ENCODE peak calls at places on chromosomes 13 and 19, in seven cellular contexts. D is midbrain, X is substantia nigra, V is NB4, E is B cell, T is WTC11, O is Daoy. K is an unnamed sample.
A peak's percentile ranks its signal among the peaks of the same experiment; 100 is the strongest.

GRCh38 chr19:677201-677600 is 1.0 kb downstream of the FSTL3 start:
- DNase-seq in O (peak; percentile 95), V (no peak), T (no peak), X (no peak), E (no peak), D (no peak), K (no peak)

GRCh38 chr13:113656015-113656588 is 1.9 kb downstream of the ATP4B start:
- DNase-seq in X (no peak), E (no peak), O (no peak), D (no peak), T (peak; percentile 6), V (no peak), K (no peak)

GRCh38 chr19:46515879-46516350 is 20.2 kb upstream of the PNMA8B start:
- DNase-seq in D (peak; percentile 6), E (no peak), X (no peak), V (peak; percentile 80), T (no peak), O (peak; percentile 35), K (peak; percentile 63)

GRCh38 chr13:46686171-46686570 is 110.8 kb downstream of the ESD start:
- DNase-seq in O (no peak), E (no peak), D (no peak), V (no peak), X (no peak), T (no peak), K (no peak)

GRCh38 chr13:113831061-113831460 is 32.8 kb downstream of the GAS6 start:
- DNase-seq in E (no peak), V (no peak), T (no peak), D (no peak), X (no peak), O (no peak), K (no peak)

GRCh38 chr19:45440259-45440638 is 16.5 kb upstream of the ERCC1 start:
- DNase-seq in E (no peak), T (no peak), V (no peak), O (no peak), D (no peak), X (no peak), K (no peak)

GRCh38 chr13:97109256-97109655 is 112.9 kb upstream of the MBNL2 start:
- DNase-seq in D (no peak), T (no peak), V (no peak), O (no peak), E (no peak), X (no peak), K (no peak)

GRCh38 chr19:56404705-56405056 is 549 bp downstream of the ZNF583 start:
- DNase-seq in X (no peak), D (no peak), O (no peak), V (no peak), E (no peak), T (no peak), K (no peak)

GRCh38 chr19:34508540-34508939 is 27.0 kb downstream of the WTIP start:
- DNase-seq in X (no peak), T (no peak), V (no peak), E (no peak), O (no peak), D (no peak), K (no peak)

GRCh38 chr19:50563597-50563996 is 4.6 kb downstream of the LRRC4B start:
- DNase-seq in V (no peak), O (no peak), E (no peak), D (no peak), X (no peak), T (no peak), K (no peak)

GRCh38 chr19:4369109-4369887 is 25.9 kb downstream of the MPND start:
- DNase-seq in V (no peak), E (peak; percentile 88), O (peak; percentile 65), X (no peak), D (no peak), T (no peak), K (peak; percentile 60)